ENCODE peak calls at places on chromosome 14, in four cellular contexts. K is Peyer's patch, G is brain microvascular endothelial cell, S is psoas muscle. D is an unnamed sample.

GRCh38 chr14:96582995-96583394 is 80.8 kb downstream of the PAPOLA start:
- DNase-seq in K (no peak), G (no peak), S (no peak), D (no peak)

GRCh38 chr14:53041067-53041466 is 90.2 kb upstream of the FERMT2 start:
- DNase-seq in K (no peak), G (no peak), S (no peak), D (no peak)

GRCh38 chr14:36856095-36856878 is 194.6 kb downstream of the PAX9 start:
- DNase-seq in K (no peak), G (no peak), S (no peak), D (no peak)

GRCh38 chr14:103740991-103741689 is 25.5 kb downstream of the ZFYVE21 start:
- DNase-seq in K (no peak), G (peak), S (no peak), D (no peak)

GRCh38 chr14:99481745-99482099 is 513 bp downstream of the CCNK start:
- DNase-seq in K (no peak), G (peak), S (no peak), D (no peak)

GRCh38 chr14:77052281-77053044 is 24.0 kb upstream of the IRF2BPL start:
- DNase-seq in K (peak), G (no peak), S (no peak), D (no peak)

GRCh38 chr14:81686512-81686911 is 152.9 kb upstream of the SEL1L start:
- DNase-seq in K (no peak), G (no peak), S (no peak), D (no peak)

GRCh38 chr14:61459229-61459628 is 137.8 kb downstream of the PRKCH start:
- DNase-seq in K (no peak), G (no peak), S (no peak), D (no peak)

GRCh38 chr14:95313707-95314106 is 6.0 kb downstream of the CLMN start:
- DNase-seq in K (peak), G (peak), S (peak), D (no peak)

GRCh38 chr14:89618821-89619551 is 202.0 kb upstream of the FOXN3 start:
- DNase-seq in K (peak), G (peak), S (peak), D (no peak)

GRCh38 chr14:74290415-74290814 is 12.3 kb downstream of the ABCD4 start:
- DNase-seq in K (no peak), G (peak), S (no peak), D (no peak)
- H3K27ac ChIP-seq in K (no peak), G (no peak), S (no peak), D (no peak)

DNA sequence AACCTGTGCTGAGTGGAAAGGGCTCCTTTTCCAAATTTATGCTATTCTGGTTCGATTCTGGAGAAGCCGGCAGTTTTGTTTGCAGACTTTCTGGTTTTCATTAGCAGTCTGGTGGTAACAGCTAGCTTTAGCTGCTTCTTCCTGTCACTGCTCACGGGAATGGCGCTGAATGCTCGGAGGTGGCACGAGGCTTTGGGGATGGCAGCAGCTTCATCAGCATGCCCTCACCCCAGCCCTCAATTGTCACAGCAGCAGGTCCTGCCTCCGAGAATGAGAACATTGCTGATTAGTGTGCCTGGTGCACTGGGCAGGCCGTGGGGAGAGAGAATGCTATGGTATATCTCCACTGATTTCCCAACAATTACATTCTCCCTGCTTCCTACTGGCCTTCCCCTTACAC is 73.6 kb downstream of the SAMD4A start:
- DNase-seq in K (no peak), G (no peak), S (no peak), D (no peak)
- H3K27ac ChIP-seq in K (no peak), G (no peak), S (no peak), D (no peak)

GRCh38 chr14:20620798-20621478 is 20.6 kb downstream of the OR6S1 start:
- DNase-seq in K (no peak), G (no peak), S (no peak), D (no peak)
- H3K27ac ChIP-seq in K (no peak), G (no peak), S (no peak), D (no peak)

GRCh38 chr14:101222362-101223090 is 319.0 kb upstream of the RTL1 start:
- DNase-seq in K (no peak), G (no peak), S (no peak), D (no peak)
- H3K27ac ChIP-seq in K (no peak), G (no peak), S (no peak), D (no peak)

GRCh38 chr14:102513899-102514772 is 4.6 kb upstream of the ANKRD9 start:
- DNase-seq in K (no peak), G (no peak), S (no peak), D (no peak)

GRCh38 chr14:102514987-102515733 is 5.6 kb upstream of the ANKRD9 start:
- DNase-seq in K (no peak), G (no peak), S (no peak), D (no peak)

GRCh38 chr14:102518063-102518648 is 8.6 kb upstream of the ANKRD9 start:
- DNase-seq in K (peak), G (no peak), S (no peak), D (no peak)

GRCh38 chr14:102517412-102518062 is 8.0 kb upstream of the ANKRD9 start:
- DNase-seq in K (peak), G (no peak), S (no peak), D (no peak)

GRCh38 chr14:102516531-102517411 is 7.2 kb upstream of the ANKRD9 start:
- DNase-seq in K (peak), G (no peak), S (peak), D (no peak)
- H3K27ac ChIP-seq in K (peak), G (no peak), S (peak), D (no peak)

DNA sequence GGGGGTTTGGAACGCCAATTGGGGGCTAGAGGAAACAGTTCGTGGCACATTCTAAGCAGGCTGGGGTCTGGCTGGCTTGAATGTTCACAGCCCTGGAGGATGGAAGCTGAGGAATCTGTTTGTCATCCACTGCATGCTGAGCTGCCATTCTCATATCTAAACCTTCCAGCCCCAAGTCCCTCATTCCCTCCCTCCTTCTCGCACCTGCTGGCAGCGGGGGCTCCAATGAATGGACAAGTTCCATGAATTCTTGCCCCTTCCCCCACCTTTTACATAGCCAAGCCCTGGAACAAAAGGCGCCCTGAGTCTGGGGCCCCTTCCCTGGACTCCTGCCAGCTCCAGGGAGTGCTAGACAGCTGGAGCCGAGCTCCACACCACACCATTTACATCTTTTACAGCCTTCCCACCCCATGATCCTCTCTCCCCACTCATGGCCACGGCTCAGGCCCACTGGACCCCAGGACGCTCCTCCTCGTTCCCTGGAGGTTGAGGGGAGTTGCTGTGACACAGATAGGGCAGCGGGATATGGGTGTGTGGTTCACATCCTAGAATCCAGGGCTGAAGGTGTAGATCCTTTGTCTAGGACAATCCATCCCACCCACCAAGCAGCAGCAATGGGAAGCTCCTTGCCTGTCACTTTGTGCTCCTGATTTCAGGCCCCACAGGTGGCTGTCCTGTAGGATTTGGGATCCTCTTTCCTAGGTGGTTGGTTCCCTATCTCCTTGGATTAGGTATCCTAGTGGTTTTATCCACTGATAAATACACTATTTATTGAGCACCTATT is 21.7 kb upstream of the VRTN start:
- DNase-seq in K (no peak), G (no peak), S (no peak), D (peak)
- H3K27ac ChIP-seq in K (no peak), G (no peak), S (no peak), D (peak)

GRCh38 chr14:91904483-91904882 is 37.1 kb upstream of the TC2N start:
- DNase-seq in K (no peak), G (no peak), S (no peak), D (no peak)

GRCh38 chr14:91910201-91910600 is 37.3 kb downstream of the FBLN5 start:
- DNase-seq in K (no peak), G (no peak), S (no peak), D (no peak)

GRCh38 chr14:91903070-91903469 is 35.7 kb upstream of the TC2N start:
- DNase-seq in K (no peak), G (no peak), S (no peak), D (no peak)

GRCh38 chr14:91904956-91905645 is 37.8 kb upstream of the TC2N start:
- DNase-seq in K (no peak), G (no peak), S (no peak), D (no peak)

GRCh38 chr14:91906374-91906773 is 39.0 kb upstream of the TC2N start:
- DNase-seq in K (no peak), G (no peak), S (no peak), D (no peak)
- H3K27ac ChIP-seq in K (no peak), G (no peak), S (no peak), D (no peak)

DNA sequence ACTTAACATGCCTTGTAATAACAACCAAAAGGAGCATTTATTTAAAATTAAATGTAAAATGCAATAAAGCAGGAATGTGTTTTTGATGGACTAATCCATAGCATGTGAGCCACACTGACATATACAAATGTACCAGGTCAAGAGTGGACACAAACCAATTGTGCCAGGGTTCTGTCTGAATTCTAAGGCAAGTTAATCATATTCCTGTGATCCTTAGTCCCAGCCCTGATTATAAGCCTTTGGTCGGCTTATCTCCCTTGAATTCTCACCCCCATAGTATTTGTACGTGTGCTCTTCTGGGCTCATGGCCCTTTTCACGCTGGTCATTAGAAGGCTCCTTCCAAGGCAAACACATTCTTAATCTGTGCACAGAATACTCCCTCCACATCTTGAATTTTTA is 10.6 kb upstream of the SRSF5 start:
- DNase-seq in K (no peak), G (no peak), S (no peak), D (no peak)
- H3K27ac ChIP-seq in K (peak), G (no peak), S (no peak), D (no peak)

D was measured in iPS DF 6.9.